ENCODE peak calls at places on chromosome X, in eight cellular contexts. Y is T-helper 1 cell, E is NCI-H774, T is left cardiac atrium, G is breast epithelium, Z is GM03348, W is left ventricle myocardium superior, C is NCI-H510A. R is an unnamed sample.

GRCh38 chrX:37454537-37455285 is 105.5 kb downstream of the PRRG1 start:
- DNase-seq in G (no peak), E (no peak), C (no peak), W (no peak), Z (peak; percentile 15), T (no peak), Y (no peak), R (no peak)

GRCh38 chrX:107596651-107597050 is 31.7 kb upstream of the PRPS1 start:
- DNase-seq in T (no peak), W (no peak), Y (no peak), G (no peak), Z (no peak), C (no peak), E (no peak), R (no peak)

GRCh38 chrX:7110821-7111276 is 36.7 kb upstream of the STS start:
- DNase-seq in Y (no peak), T (no peak), Z (no peak), W (no peak), C (no peak), E (no peak), G (no peak), R (no peak)

GRCh38 chrX:24479924-24480722 is 15.0 kb downstream of the PDK3 start:
- DNase-seq in C (peak; percentile 56), E (no peak), Y (peak; percentile 71), Z (no peak), G (no peak), T (peak; percentile 35), W (no peak), R (no peak)

GRCh38 chrX:120402363-120402762 is 40.5 kb downstream of the ATP1B4 start:
- DNase-seq in W (no peak), E (no peak), Z (no peak), C (no peak), T (no peak), Y (no peak), G (no peak), R (no peak)

GRCh38 chrX:152936306-152936705 is 38.4 kb downstream of the ZNF185 start:
- DNase-seq in E (no peak), Z (no peak), C (no peak), G (no peak), Y (no peak), T (no peak), W (no peak), R (no peak)

GRCh38 chrX:152635941-152636340 is 1.8 kb upstream of the GABRQ start:
- DNase-seq in G (no peak), Z (peak; percentile 56), Y (no peak), C (peak; percentile 33), T (no peak), E (peak; percentile 6), W (no peak), R (no peak)

GRCh38 chrX:153411988-153412574 is 809 bp downstream of the ZFP92 start:
- DNase-seq in Y (no peak), G (no peak), C (no peak), T (no peak), W (no peak), E (no peak), Z (no peak), R (no peak)

GRCh38 chrX:15606064-15606590 is 5.4 kb upstream of the ACE2 start:
- DNase-seq in Z (no peak), G (no peak), T (no peak), Y (no peak), E (no peak), C (no peak), W (no peak), R (no peak)

GRCh38 chrX:154486052-154486395 is 391 bp downstream of the UBL4A start:
- DNase-seq in W (peak; percentile 67), C (no peak), T (peak; percentile 48), Z (peak; percentile 29), G (no peak), E (no peak), Y (peak; percentile 15), R (peak; percentile 86)

GRCh38 chrX:31228415-31228832 is 156.6 kb upstream of the FTHL17 start:
- DNase-seq in T (peak; percentile 20), Y (no peak), G (no peak), C (no peak), Z (peak; percentile 61), E (no peak), W (peak; percentile 27), R (peak; percentile 42)

GRCh38 chrX:22662776-22663175 is 337.0 kb upstream of the DDX53 start:
- DNase-seq in T (no peak), Y (no peak), Z (no peak), W (no peak), C (no peak), E (no peak), G (no peak), R (no peak)

GRCh38 chrX:108088511-108088910 is 2.8 kb downstream of the PSMD10 start:
- DNase-seq in T (no peak), Y (no peak), E (no peak), G (no peak), W (no peak), C (no peak), Z (no peak), R (no peak)

GRCh38 chrX:155888139-155888538 is 7.0 kb downstream of the VAMP7 start:
- DNase-seq in T (no peak), Y (no peak), W (no peak), Z (peak; percentile 32), C (no peak), G (no peak), E (no peak), R (no peak)

GRCh38 chrX:41382699-41383645 is 49.0 kb downstream of the DDX3X start:
- DNase-seq in C (no peak), Z (peak; percentile 10), E (no peak), W (no peak), G (no peak), Y (peak; percentile 5), T (no peak), R (peak; percentile 24)

GRCh38 chrX:119240356-119240755 is 4.3 kb downstream of the PGRMC1 start:
- DNase-seq in T (no peak), E (no peak), G (no peak), Y (no peak), W (no peak), Z (peak; percentile 61), C (no peak), R (no peak)

GRCh38 chrX:50586980-50587379 is 116.4 kb upstream of the DGKK start:
- DNase-seq in T (no peak), Z (no peak), E (no peak), W (no peak), C (no peak), Y (no peak), G (no peak), R (no peak)

GRCh38 chrX:115233497-115234219 is at the start of gene LRCH2:
- DNase-seq in G (no peak), T (peak; percentile 38), Y (no peak), E (no peak), Z (peak; percentile 69), C (peak; percentile 8), W (peak; percentile 33), R (peak; percentile 62)

GRCh38 chrX:132470830-132471229 is 18.0 kb downstream of the MBNL3 start:
- DNase-seq in Y (no peak), W (no peak), C (no peak), T (no peak), E (no peak), G (no peak), Z (no peak), R (no peak)

GRCh38 chrX:13688384-13688771 is 550 bp upstream of the RAB9A start:
- DNase-seq in T (no peak), Y (no peak), E (no peak), Z (no peak), C (no peak), G (no peak), W (no peak), R (no peak)

GRCh38 chrX:15349046-15349445 is 13.7 kb upstream of the PIGA start:
- DNase-seq in G (peak; percentile 52), Y (peak; percentile 1), W (no peak), E (peak; percentile 55), Z (peak; percentile 30), T (no peak), C (peak; percentile 44), R (no peak)

GRCh38 chrX:119488749-119489148 is 20.5 kb downstream of the SLC25A5 start:
- DNase-seq in W (peak; percentile 31), G (no peak), E (peak; percentile 41), Y (peak; percentile 36), T (no peak), Z (peak; percentile 47), C (no peak), R (no peak)

GRCh38 chrX:106168107-106168506 is at the start of gene PWWP3B:
- DNase-seq in T (peak; percentile 68), Y (no peak), Z (peak; percentile 1), G (peak; percentile 50), E (no peak), C (peak; percentile 51), W (peak; percentile 42), R (peak; percentile 28)

GRCh38 chrX:80022363-80023031 is 7.9 kb downstream of the TBX22 start:
- DNase-seq in Z (no peak), E (no peak), Y (no peak), T (no peak), W (peak; percentile 17), G (no peak), C (no peak), R (peak; percentile 20)

GRCh38 chrX:140983730-140984129 is 18.7 kb upstream of the SPANXB1 start:
- DNase-seq in Y (no peak), G (no peak), E (no peak), C (no peak), W (no peak), Z (no peak), T (no peak), R (no peak)

GRCh38 chrX:69556094-69557011 is 52.2 kb downstream of the NALF2 start:
- DNase-seq in W (no peak), C (peak; percentile 31), T (no peak), Z (no peak), E (no peak), Y (no peak), G (no peak), R (peak; percentile 58)

GRCh38 chrX:1239681-1240142 is 27.3 kb upstream of the CRLF2 start:
- DNase-seq in E (no peak), Z (no peak), G (no peak), W (peak; percentile 61), Y (no peak), C (no peak), T (peak; percentile 49), R (peak; percentile 91)

GRCh38 chrX:148133099-148133725 is 152.1 kb downstream of the FMR1NB start:
- DNase-seq in C (no peak), E (no peak), Y (no peak), G (no peak), Z (peak; percentile 4), W (no peak), T (no peak), R (no peak)

GRCh38 chrX:15751160-15751819 is 13.2 kb downstream of the CA5B start:
- DNase-seq in C (no peak), Z (peak; percentile 23), W (no peak), G (no peak), T (no peak), Y (peak; percentile 29), E (no peak), R (no peak)

GRCh38 chrX:24372021-24372763 is 11.8 kb downstream of the SUPT20HL1 start:
- DNase-seq in E (no peak), C (no peak), T (no peak), Z (no peak), Y (no peak), W (no peak), G (no peak), R (no peak)